ENCODE peak calls at places on chromosomes 13 and 19, in four cellular contexts. B is CD4-positive, alpha-beta T cell; K is CD8-positive, alpha-beta memory T cell; J is tibial artery. V is an unnamed sample.

GRCh38 chr13:79281335-79281734 is 124.7 kb downstream of the RBM26 start:
- DNase-seq in B (no peak), K (no peak), J (no peak), V (no peak)

GRCh38 chr19:36719687-36720556 is 32.5 kb downstream of the ZNF567 start:
- DNase-seq in B (no peak), K (peak; percentile 0), J (no peak), V (no peak)

GRCh38 chr13:79792716-79793115 is 311.8 kb downstream of the NDFIP2 start:
- DNase-seq in B (no peak), K (no peak), J (no peak), V (no peak)

GRCh38 chr13:45490068-45490467 is 25.3 kb downstream of the COG3 start:
- DNase-seq in B (no peak), K (peak; percentile 25), J (no peak), V (no peak)

GRCh38 chr13:71877280-71877653 is 10.3 kb upstream of the DACH1 start:
- DNase-seq in B (no peak), K (no peak), J (no peak), V (no peak)

GRCh38 chr19:35260694-35261304 is 8.0 kb upstream of the USF2 start:
- DNase-seq in B (no peak), K (no peak), J (no peak), V (no peak)

GRCh38 chr19:48489608-48490216 is 20.5 kb downstream of the CYTH2 start:
- DNase-seq in B (peak; percentile 77), K (peak; percentile 75), J (peak; percentile 53), V (peak; percentile 76)

GRCh38 chr19:8552810-8553209 is 24.4 kb downstream of the MYO1F start:
- DNase-seq in B (no peak), K (no peak), J (no peak), V (no peak)

GRCh38 chr13:42859760-42860159 is 78.4 kb downstream of the FAM216B start:
- DNase-seq in B (no peak), K (no peak), J (no peak), V (no peak)

GRCh38 chr13:113573065-113573464 is 11.5 kb upstream of the TFDP1 start:
- DNase-seq in B (no peak), K (no peak), J (no peak), V (no peak)

GRCh38 chr13:29805994-29806748 is 44.2 kb downstream of the UBL3 start:
- DNase-seq in B (no peak), K (no peak), J (no peak), V (no peak)

GRCh38 chr19:51418707-51419106 is 1.3 kb upstream of the SIGLEC10 start:
- DNase-seq in B (no peak), K (no peak), J (no peak), V (no peak)

GRCh38 chr13:98273824-98274786 is 97.0 kb upstream of the RNF113B start:
- DNase-seq in B (no peak), K (no peak), J (no peak), V (no peak)

GRCh38 chr19:11496391-11497163 is 9.1 kb downstream of the ZNF653 start:
- DNase-seq in B (peak; percentile 58), K (peak; percentile 49), J (peak; percentile 58), V (peak; percentile 70)

GRCh38 chr19:2982983-2983350 is 5.6 kb downstream of the TLE6 start:
- DNase-seq in B (no peak), K (no peak), J (peak; percentile 96), V (peak; percentile 92)

GRCh38 chr19:11658954-11659353 is 61.7 kb downstream of the ZNF627 start:
- DNase-seq in B (no peak), K (no peak), J (no peak), V (no peak)

GRCh38 chr19:708154-709141 is at the start of gene PALM:
- DNase-seq in B (no peak), K (no peak), J (no peak), V (no peak)

GRCh38 chr19:46487178-46487801 is 8.4 kb downstream of the PNMA8B start:
- DNase-seq in B (no peak), K (no peak), J (no peak), V (no peak)

GRCh38 chr19:50817941-50818858 is 5.4 kb downstream of the KLK1 start:
- DNase-seq in B (peak; percentile 13), K (no peak), J (no peak), V (peak; percentile 29)